ENCODE peak calls at places on chromosomes 3 and 15, in six cellular contexts. One of them, this sample, is unnamed.

GRCh38 chr3:37887824-37888223 is 26.1 kb downstream of the CTDSPL start:
- DNase-seq in IMR-90: no peak
- DNase-seq in H1: no peak
- DNase-seq in mesendoderm: no peak
- DNase-seq in mesenchymal stem cell: no peak
- DNase-seq in H9: no peak
- DNase-seq in this sample: no peak

GRCh38 chr15:55337160-55337559 is 18.1 kb downstream of the PIGB start:
- DNase-seq in IMR-90: no peak
- DNase-seq in H1: no peak
- DNase-seq in mesendoderm: peak; percentile 45
- DNase-seq in mesenchymal stem cell: no peak
- DNase-seq in H9: no peak
- DNase-seq in this sample: no peak

GRCh38 chr15:99249270-99249817 is at the start of gene TTC23:
- DNase-seq in IMR-90: peak; percentile 89
- DNase-seq in H1: no peak
- DNase-seq in mesendoderm: peak; percentile 92
- DNase-seq in mesenchymal stem cell: peak; percentile 93
- DNase-seq in H9: peak; percentile 37
- DNase-seq in this sample: peak; percentile 27

GRCh38 chr3:135736740-135737139 is 228.8 kb upstream of the PPP2R3A start:
- DNase-seq in IMR-90: peak; percentile 5
- DNase-seq in H1: peak; percentile 39
- DNase-seq in mesendoderm: peak; percentile 82
- DNase-seq in mesenchymal stem cell: no peak
- DNase-seq in H9: peak; percentile 76
- DNase-seq in this sample: peak; percentile 50

GRCh38 chr3:66053009-66053782 is 14.5 kb upstream of the MAGI1 start:
- DNase-seq in IMR-90: no peak
- DNase-seq in H1: no peak
- DNase-seq in mesendoderm: peak; percentile 24
- DNase-seq in mesenchymal stem cell: no peak
- DNase-seq in H9: no peak
- DNase-seq in this sample: no peak

GRCh38 chr15:68252925-68253534 is 23.5 kb upstream of the CLN6 start:
- DNase-seq in IMR-90: peak; percentile 85
- DNase-seq in H1: no peak
- DNase-seq in mesendoderm: peak; percentile 75
- DNase-seq in mesenchymal stem cell: peak; percentile 81
- DNase-seq in H9: no peak
- DNase-seq in this sample: peak; percentile 94

GRCh38 chr15:63157891-63158431 is 684 bp upstream of the RPS27L start:
- DNase-seq in IMR-90: peak; percentile 85
- DNase-seq in H1: no peak
- DNase-seq in mesendoderm: peak; percentile 84
- DNase-seq in mesenchymal stem cell: peak; percentile 91
- DNase-seq in H9: peak; percentile 54
- DNase-seq in this sample: peak; percentile 76

GRCh38 chr3:179730508-179730907 is 77.7 kb downstream of the USP13 start:
- DNase-seq in IMR-90: no peak
- DNase-seq in H1: no peak
- DNase-seq in mesendoderm: no peak
- DNase-seq in mesenchymal stem cell: no peak
- DNase-seq in H9: no peak
- DNase-seq in this sample: peak; percentile 29

GRCh38 chr3:106421928-106422327 is 553.1 kb upstream of the CBLB start:
- DNase-seq in IMR-90: peak; percentile 47
- DNase-seq in H1: no peak
- DNase-seq in mesendoderm: no peak
- DNase-seq in mesenchymal stem cell: no peak
- DNase-seq in H9: no peak
- DNase-seq in this sample: no peak

GRCh38 chr15:50219820-50220219 is 37.8 kb downstream of the SLC27A2 start:
- DNase-seq in IMR-90: peak; percentile 52
- DNase-seq in H1: no peak
- DNase-seq in mesendoderm: no peak
- DNase-seq in mesenchymal stem cell: peak; percentile 48
- DNase-seq in H9: no peak
- DNase-seq in this sample: no peak

GRCh38 chr15:50224606-50225005 is 40.9 kb downstream of the HDC start:
- DNase-seq in IMR-90: peak; percentile 58
- DNase-seq in H1: no peak
- DNase-seq in mesendoderm: no peak
- DNase-seq in mesenchymal stem cell: peak; percentile 17
- DNase-seq in H9: no peak
- DNase-seq in this sample: no peak

GRCh38 chr15:50218691-50219090 is 36.7 kb downstream of the SLC27A2 start:
- DNase-seq in IMR-90: no peak
- DNase-seq in H1: no peak
- DNase-seq in mesendoderm: no peak
- DNase-seq in mesenchymal stem cell: no peak
- DNase-seq in H9: no peak
- DNase-seq in this sample: no peak

GRCh38 chr15:50225057-50225456 is 40.5 kb downstream of the HDC start:
- DNase-seq in IMR-90: no peak
- DNase-seq in H1: no peak
- DNase-seq in mesendoderm: no peak
- DNase-seq in mesenchymal stem cell: no peak
- DNase-seq in H9: no peak
- DNase-seq in this sample: no peak

DNA sequence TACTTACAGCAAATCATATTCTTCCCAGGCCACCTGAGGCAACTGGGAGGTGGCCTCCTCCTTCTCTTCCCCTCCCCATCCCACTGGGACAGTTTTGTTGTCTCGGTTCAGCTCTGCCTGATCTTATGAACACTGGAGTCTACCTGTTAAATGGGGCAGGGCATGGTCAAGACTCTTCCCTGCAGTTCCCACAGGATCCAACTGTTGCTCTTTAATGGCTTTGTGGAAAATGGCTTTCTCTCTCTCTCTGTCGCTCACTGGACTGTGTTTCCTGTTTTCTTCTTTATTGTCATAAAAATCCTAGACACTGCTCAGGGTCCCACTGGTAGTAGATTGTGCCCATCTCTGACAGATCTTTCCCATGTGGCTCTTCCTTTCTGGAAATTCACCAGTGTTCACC is 40.2 kb downstream of the SLC27A2 start:
- DNase-seq in IMR-90: no peak
- DNase-seq in H1: no peak
- DNase-seq in mesendoderm: no peak
- DNase-seq in mesenchymal stem cell: no peak
- DNase-seq in H9: no peak
- DNase-seq in this sample: no peak
- H2BK5ac ChIP-seq in IMR-90: no peak overlapping the region
- H2BK5ac ChIP-seq in H1: no peak overlapping the region
- H2BK5ac ChIP-seq in mesendoderm: no peak overlapping the region
- H2BK5ac ChIP-seq in mesenchymal stem cell: no peak overlapping the region
- H2BK5ac ChIP-seq in H9: no peak overlapping the region
- H2BK5ac ChIP-seq in this sample: no peak overlapping the region

GRCh38 chr3:52023101-52023770 is 27.5 kb upstream of the RPL29 start:
- DNase-seq in IMR-90: no peak
- DNase-seq in H1: no peak
- DNase-seq in mesendoderm: no peak
- DNase-seq in mesenchymal stem cell: no peak
- DNase-seq in H9: no peak
- DNase-seq in this sample: no peak
- H2BK5ac ChIP-seq in IMR-90: no peak overlapping the region
- H2BK5ac ChIP-seq in H1: no peak overlapping the region
- H2BK5ac ChIP-seq in mesendoderm: no peak overlapping the region
- H2BK5ac ChIP-seq in mesenchymal stem cell: no peak overlapping the region
- H2BK5ac ChIP-seq in H9: no peak overlapping the region
- H2BK5ac ChIP-seq in this sample: no peak overlapping the region

GRCh38 chr3:50276762-50277101 is 2.2 kb upstream of the LSMEM2 start:
- DNase-seq in IMR-90: no peak
- DNase-seq in H1: no peak
- DNase-seq in mesendoderm: no peak
- DNase-seq in mesenchymal stem cell: no peak
- DNase-seq in H9: no peak
- DNase-seq in this sample: no peak
- H2BK5ac ChIP-seq in IMR-90: no peak overlapping the region
- H2BK5ac ChIP-seq in H1: no peak overlapping the region
- H2BK5ac ChIP-seq in mesendoderm: no peak overlapping the region
- H2BK5ac ChIP-seq in mesenchymal stem cell: no peak overlapping the region
- H2BK5ac ChIP-seq in H9: no peak overlapping the region
- H2BK5ac ChIP-seq in this sample: no peak overlapping the region

DNA sequence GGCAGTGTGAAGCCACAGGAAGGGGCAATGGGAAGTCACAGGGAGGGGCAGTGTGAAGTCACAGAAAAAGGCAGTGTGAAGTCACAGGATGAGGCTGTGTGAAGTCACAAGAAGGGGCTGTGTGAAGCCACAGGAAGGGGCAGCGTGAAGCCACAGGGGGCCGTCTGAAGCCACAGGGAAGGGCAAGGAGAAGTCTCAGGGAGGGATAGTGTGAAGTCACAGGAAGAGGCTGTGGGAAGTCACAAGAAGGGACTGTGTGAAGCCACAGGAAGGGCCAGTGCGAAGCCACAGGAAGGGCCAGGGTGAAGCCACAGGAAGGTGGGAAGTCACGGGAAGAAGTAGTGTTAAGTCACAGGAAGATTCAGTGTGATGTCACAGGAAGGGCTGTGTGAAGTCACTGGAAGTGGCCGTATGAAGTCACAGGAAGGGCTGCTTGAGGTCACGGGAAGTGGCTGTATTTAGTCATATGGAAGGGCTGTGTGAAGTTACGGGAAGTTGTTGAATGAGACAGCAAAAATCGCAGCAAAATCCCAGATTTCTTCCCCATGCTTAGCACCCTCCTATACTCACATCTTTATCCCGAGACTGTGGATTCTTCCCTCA is 38.6 kb downstream of the GASK1A start:
- DNase-seq in IMR-90: no peak
- DNase-seq in H1: no peak
- DNase-seq in mesendoderm: peak; percentile 19
- DNase-seq in mesenchymal stem cell: no peak
- DNase-seq in H9: no peak
- DNase-seq in this sample: no peak
- H2BK5ac ChIP-seq in IMR-90: no peak overlapping the region
- H2BK5ac ChIP-seq in H1: peak overlapping the region; percentile 26
- H2BK5ac ChIP-seq in mesendoderm: no peak overlapping the region
- H2BK5ac ChIP-seq in mesenchymal stem cell: no peak overlapping the region
- H2BK5ac ChIP-seq in H9: no peak overlapping the region
- H2BK5ac ChIP-seq in this sample: no peak overlapping the region

DNA sequence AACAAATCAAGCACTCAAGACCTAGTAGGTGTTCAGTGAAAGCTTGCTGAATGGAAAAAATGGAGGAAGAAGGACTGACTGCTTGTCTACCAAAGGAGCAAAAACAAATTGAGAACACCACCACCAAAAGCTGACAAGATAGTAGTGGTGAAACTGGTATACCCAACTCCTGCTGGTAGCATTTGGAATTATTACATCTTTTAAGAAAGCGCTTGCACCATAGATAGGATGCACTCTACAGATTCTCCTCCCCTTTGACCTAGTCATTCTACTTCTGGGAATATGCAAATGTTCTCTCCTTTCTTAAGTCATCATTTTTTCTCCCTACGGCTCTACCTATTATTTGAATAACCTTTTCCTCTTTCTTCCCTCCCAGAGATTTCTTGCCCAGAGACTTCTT is 74.8 kb upstream of the TLE3 start:
- DNase-seq in IMR-90: no peak
- DNase-seq in H1: no peak
- DNase-seq in mesendoderm: no peak
- DNase-seq in mesenchymal stem cell: no peak
- DNase-seq in H9: no peak
- DNase-seq in this sample: no peak
- H2BK5ac ChIP-seq in IMR-90: no peak overlapping the region
- H2BK5ac ChIP-seq in H1: no peak overlapping the region
- H2BK5ac ChIP-seq in mesendoderm: no peak overlapping the region
- H2BK5ac ChIP-seq in mesenchymal stem cell: no peak overlapping the region
- H2BK5ac ChIP-seq in H9: no peak overlapping the region
- H2BK5ac ChIP-seq in this sample: no peak overlapping the region

GRCh38 chr3:188742755-188743549 is 428.8 kb upstream of the TPRG1 start:
- DNase-seq in IMR-90: no peak
- DNase-seq in H1: no peak
- DNase-seq in mesendoderm: no peak
- DNase-seq in mesenchymal stem cell: no peak
- DNase-seq in H9: no peak
- DNase-seq in this sample: no peak

GRCh38 chr3:188734395-188734794 is 437.4 kb upstream of the TPRG1 start:
- DNase-seq in IMR-90: no peak
- DNase-seq in H1: no peak
- DNase-seq in mesendoderm: no peak
- DNase-seq in mesenchymal stem cell: peak; percentile 16
- DNase-seq in H9: no peak
- DNase-seq in this sample: no peak

GRCh38 chr3:188740030-188740429 is 431.7 kb upstream of the TPRG1 start:
- DNase-seq in IMR-90: no peak
- DNase-seq in H1: no peak
- DNase-seq in mesendoderm: no peak
- DNase-seq in mesenchymal stem cell: no peak
- DNase-seq in H9: no peak
- DNase-seq in this sample: no peak

GRCh38 chr3:188744166-188744565 is 427.6 kb upstream of the TPRG1 start:
- DNase-seq in IMR-90: no peak
- DNase-seq in H1: no peak
- DNase-seq in mesendoderm: no peak
- DNase-seq in mesenchymal stem cell: no peak
- DNase-seq in H9: no peak
- DNase-seq in this sample: no peak

DNA sequence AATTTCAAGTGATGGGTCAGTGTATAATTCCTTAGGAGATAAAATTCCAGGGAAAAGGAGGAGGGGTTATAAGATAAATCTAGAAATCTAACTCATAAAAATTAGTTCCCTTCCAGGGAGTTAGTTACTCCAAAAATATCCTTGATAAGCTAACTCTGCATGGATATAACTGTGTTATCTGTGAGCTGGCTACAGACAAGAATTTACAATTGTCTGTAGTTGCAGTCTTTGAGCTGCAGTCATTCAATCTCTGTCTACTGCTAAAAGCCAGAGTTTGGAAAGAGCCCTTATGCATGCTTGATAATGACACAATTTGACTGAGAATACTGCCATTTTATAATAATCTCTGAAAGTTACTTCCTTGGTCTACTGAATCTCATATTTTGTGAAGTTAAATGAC is 432.2 kb upstream of the TPRG1 start:
- DNase-seq in IMR-90: no peak
- DNase-seq in H1: no peak
- DNase-seq in mesendoderm: no peak
- DNase-seq in mesenchymal stem cell: no peak
- DNase-seq in H9: no peak
- DNase-seq in this sample: no peak
- H2BK5ac ChIP-seq in IMR-90: no peak overlapping the region
- H2BK5ac ChIP-seq in H1: no peak overlapping the region
- H2BK5ac ChIP-seq in mesendoderm: no peak overlapping the region
- H2BK5ac ChIP-seq in mesenchymal stem cell: no peak overlapping the region
- H2BK5ac ChIP-seq in H9: no peak overlapping the region
- H2BK5ac ChIP-seq in this sample: no peak overlapping the region